ENCODE peak calls at places on chromosomes 11 and 22, in five cellular contexts. O is GM12892, M is EH, Z is C1 segment of cervical spinal cord, J is amniotic stem cell. X is an unnamed sample.

GRCh38 chr11:36498721-36499120 is 11.4 kb downstream of the TRAF6 start:
- DNase-seq in O (no peak), M (no peak), Z (no peak), J (no peak), X (no peak)

GRCh38 chr11:74720596-74721478 is 10.4 kb downstream of the CHRDL2 start:
- DNase-seq in O (no peak), M (no peak), Z (peak; percentile 46), J (no peak), X (no peak)

GRCh38 chr11:19281555-19281954 is 40.8 kb upstream of the E2F8 start:
- DNase-seq in O (no peak), M (no peak), Z (no peak), J (no peak), X (no peak)

GRCh38 chr11:86559311-86559945 is 113.0 kb downstream of the ME3 start:
- DNase-seq in O (no peak), M (peak; percentile 91), Z (no peak), J (no peak), X (no peak)

GRCh38 chr11:133937015-133937414 is 19.8 kb downstream of the IGSF9B start:
- DNase-seq in O (no peak), M (no peak), Z (no peak), J (no peak), X (no peak)

GRCh38 chr22:22369962-22370265 is 125.3 kb downstream of the VPREB1 start:
- DNase-seq in O (no peak), M (no peak), Z (peak; percentile 50), J (no peak), X (no peak)

GRCh38 chr11:132456735-132457328 is 1075.5 kb downstream of the OPCML start:
- DNase-seq in O (no peak), M (no peak), Z (no peak), J (no peak), X (no peak)

GRCh38 chr11:118058311-118059230 is 18.3 kb upstream of the TMPRSS4 start:
- DNase-seq in O (no peak), M (no peak), Z (no peak), J (no peak), X (no peak)

GRCh38 chr22:39212721-39213376 is 31.9 kb downstream of the PDGFB start:
- DNase-seq in O (no peak), M (peak; percentile 60), Z (no peak), J (no peak), X (no peak)

GRCh38 chr11:103737791-103738190 is 298.6 kb upstream of the DDI1 start:
- DNase-seq in O (no peak), M (no peak), Z (no peak), J (no peak), X (no peak)

GRCh38 chr11:122748968-122749687 is 89.2 kb upstream of the CRTAM start:
- DNase-seq in O (peak; percentile 48), M (peak; percentile 99), Z (peak; percentile 26), J (peak; percentile 81), X (no peak)

GRCh38 chr11:46380340-46381045 is 976 bp upstream of the MDK start:
- DNase-seq in O (peak; percentile 71), M (peak; percentile 46), Z (peak; percentile 16), J (no peak), X (no peak)

GRCh38 chr11:67698247-67698646 is 23.8 kb upstream of the ALDH3B2 start:
- DNase-seq in O (peak; percentile 20), M (peak; percentile 25), Z (no peak), J (no peak), X (no peak)

GRCh38 chr11:75735181-75735845 is 17.7 kb downstream of the MOGAT2 start:
- DNase-seq in O (no peak), M (no peak), Z (no peak), J (no peak), X (no peak)

GRCh38 chr11:30984827-30985226 is 384.7 kb downstream of the DCDC1 start:
- DNase-seq in O (no peak), M (peak; percentile 1), Z (no peak), J (no peak), X (no peak)

GRCh38 chr11:131912127-131912526 is 541.7 kb downstream of the NTM start:
- DNase-seq in O (no peak), M (no peak), Z (no peak), J (no peak), X (no peak)

GRCh38 chr22:19951351-19951750 is 9.7 kb upstream of the TXNRD2 start:
- DNase-seq in O (no peak), M (no peak), Z (no peak), J (no peak), X (no peak)

GRCh38 chr22:22882033-22882717 is 5.4 kb upstream of the IGLL5 start:
- DNase-seq in O (no peak), M (peak; percentile 13), Z (no peak), J (no peak), X (no peak)

GRCh38 chr22:30985561-30986208 is 16.6 kb downstream of the TUG1 start:
- DNase-seq in O (no peak), M (no peak), Z (no peak), J (no peak), X (no peak)

GRCh38 chr11:17574141-17574798 is 27.2 kb downstream of the OTOG start:
- DNase-seq in O (no peak), M (no peak), Z (no peak), J (no peak), X (no peak)

GRCh38 chr11:30914143-30914762 is 328.1 kb upstream of the MPPED2 start:
- DNase-seq in O (peak; percentile 1), M (peak; percentile 30), Z (peak; percentile 21), J (no peak), X (no peak)